ENCODE peak calls at places on chromosomes 4 and X, in four cellular contexts. C is HT1080, N is NCI-H2171 treated with DMSO at 0.1 percent for 48 hours, W is Calu3. V is an unnamed sample.

GRCh38 chr4:165992263-165992662 is 119.2 kb downstream of the TLL1 start:
- DNase-seq in C (no peak), N (no peak), W (no peak), V (no peak)

GRCh38 chrX:49060914-49061313 is 2.1 kb downstream of the CCDC120 start:
- DNase-seq in C (no peak), N (no peak), W (no peak), V (no peak)

GRCh38 chr4:7719354-7720174 is 220.1 kb downstream of the AFAP1 start:
- DNase-seq in C (no peak), N (peak; percentile 33), W (peak; percentile 72), V (no peak)

GRCh38 chr4:138835833-138836521 is 179.6 kb upstream of the NOCT start:
- DNase-seq in C (peak; percentile 3), N (peak; percentile 9), W (peak; percentile 9), V (no peak)

GRCh38 chr4:8847764-8848163 is 23.9 kb downstream of the HMX1 start:
- DNase-seq in C (no peak), N (peak; percentile 21), W (no peak), V (peak; percentile 12)

GRCh38 chrX:6226646-6227444 is 1.8 kb downstream of the NLGN4X start:
- DNase-seq in C (no peak), N (no peak), W (no peak), V (no peak)

GRCh38 chrX:112761239-112762207 is 79.1 kb downstream of the AMOT start:
- DNase-seq in C (no peak), N (no peak), W (no peak), V (no peak)

GRCh38 chrX:100477468-100477867 is 67.4 kb upstream of the PCDH19 start:
- DNase-seq in C (no peak), N (no peak), W (no peak), V (no peak)

GRCh38 chrX:43279341-43279808 is 376.7 kb upstream of the MAOA start:
- DNase-seq in C (no peak), N (no peak), W (no peak), V (no peak)

GRCh38 chr4:102761478-102761790 is 666 bp upstream of the MANBA start:
- DNase-seq in C (no peak), N (no peak), W (no peak), V (no peak)

GRCh38 chr4:127870688-127871087 is 10.0 kb upstream of the PLK4 start:
- DNase-seq in C (peak; percentile 76), N (no peak), W (no peak), V (no peak)

GRCh38 chrX:74318672-74319071 is 14.7 kb downstream of the ZCCHC13 start:
- DNase-seq in C (no peak), N (no peak), W (no peak), V (no peak)

GRCh38 chr4:150310159-150310895 is 232.1 kb downstream of the DCLK2 start:
- DNase-seq in C (peak; percentile 67), N (no peak), W (no peak), V (no peak)

GRCh38 chr4:158217763-158218162 is 7.5 kb downstream of the TMEM144 start:
- DNase-seq in C (no peak), N (no peak), W (no peak), V (no peak)

GRCh38 chr4:140047017-140047640 is 106.9 kb downstream of the MAML3 start:
- DNase-seq in C (no peak), N (no peak), W (no peak), V (no peak)

GRCh38 chr4:89563431-89563830 is 255.8 kb upstream of the GPRIN3 start:
- DNase-seq in C (peak; percentile 5), N (no peak), W (no peak), V (no peak)

GRCh38 chrX:40962793-40963407 is 122.3 kb upstream of the USP9X start:
- DNase-seq in C (no peak), N (no peak), W (no peak), V (no peak)

V was measured in HCT116.